ENCODE peak calls at places on chromosome 2, in nine cellular contexts. K is HL-60, P is cardiac muscle cell, W is fibroblast of the conjunctiva, D is astrocyte of the cerebellum, G is ecto neural progenitor cell, H is occipital lobe, B is KBM-7, Q is GM20000. M is an unnamed sample.
A peak's percentile ranks its signal among the peaks of the same experiment; 100 is the strongest.

GRCh38 chr2:144630459-144631215 is 110.7 kb upstream of the ZEB2 start:
- DNase-seq in K (no peak), P (peak; percentile 12), W (no peak), D (no peak), G (no peak), H (no peak), B (no peak), Q (no peak), M (no peak)

GRCh38 chr2:192194065-192194865 is 468 bp downstream of the TMEFF2 start:
- DNase-seq in K (no peak), P (peak; percentile 45), W (no peak), D (no peak), G (no peak), H (peak; percentile 65), B (peak; percentile 7), Q (peak; percentile 26), M (no peak)

GRCh38 chr2:130928385-130928784 is 91.7 kb downstream of the ARHGEF4 start:
- DNase-seq in K (no peak), P (no peak), W (no peak), D (no peak), G (no peak), H (no peak), B (no peak), Q (no peak), M (no peak)

GRCh38 chr2:200252661-200253067 is 53.8 kb upstream of the SPATS2L start:
- DNase-seq in K (no peak), P (no peak), W (peak; percentile 18), D (no peak), G (no peak), H (no peak), B (peak; percentile 13), Q (no peak), M (no peak)

GRCh38 chr2:117737846-117738245 is 76.6 kb upstream of the DDX18 start:
- DNase-seq in K (no peak), P (no peak), W (no peak), D (no peak), G (no peak), H (no peak), B (no peak), Q (no peak), M (no peak)

GRCh38 chr2:65045651-65046050 is 10.6 kb upstream of the CEP68 start:
- DNase-seq in K (no peak), P (no peak), W (no peak), D (no peak), G (peak; percentile 80), H (no peak), B (no peak), Q (no peak), M (no peak)

GRCh38 chr2:204705243-204705971 is 160.1 kb downstream of the PARD3B start:
- DNase-seq in K (no peak), P (peak; percentile 5), W (no peak), D (no peak), G (no peak), H (no peak), B (no peak), Q (no peak), M (no peak)

GRCh38 chr2:43052204-43052943 is 174.0 kb downstream of the ZFP36L2 start:
- DNase-seq in K (no peak), P (no peak), W (no peak), D (no peak), G (no peak), H (no peak), B (no peak), Q (no peak), M (no peak)

GRCh38 chr2:212898011-212898410 is 253.4 kb downstream of the IKZF2 start:
- DNase-seq in K (no peak), P (no peak), W (no peak), D (no peak), G (no peak), H (no peak), B (no peak), Q (no peak), M (no peak)

GRCh38 chr2:101253713-101254085 is 1.0 kb downstream of the CNOT11 start:
- DNase-seq in K (no peak), P (no peak), W (no peak), D (no peak), G (no peak), H (no peak), B (peak; percentile 15), Q (no peak), M (no peak)

GRCh38 chr2:19861771-19862170 is 40.0 kb downstream of the TTC32 start:
- DNase-seq in K (no peak), P (no peak), W (no peak), D (no peak), G (no peak), H (no peak), B (no peak), Q (no peak), M (no peak)

GRCh38 chr2:119766944-119767343 is 7.2 kb downstream of the PTPN4 start:
- DNase-seq in K (no peak), P (no peak), W (no peak), D (no peak), G (no peak), H (no peak), B (no peak), Q (no peak), M (no peak)

GRCh38 chr2:119222213-119222612 is 1.4 kb upstream of the STEAP3 start:
- DNase-seq in K (no peak), P (no peak), W (no peak), D (no peak), G (no peak), H (no peak), B (no peak), Q (no peak), M (no peak)

GRCh38 chr2:74741076-74741460 is 87.0 kb downstream of the SEMA4F start:
- DNase-seq in K (no peak), P (no peak), W (no peak), D (no peak), G (no peak), H (no peak), B (no peak), Q (no peak), M (no peak)

GRCh38 chr2:199663157-199663556 is 187.8 kb downstream of the FTCDNL1 start:
- DNase-seq in K (no peak), P (no peak), W (no peak), D (no peak), G (no peak), H (no peak), B (peak; percentile 28), Q (peak; percentile 50), M (no peak)

GRCh38 chr2:187577310-187577709 is 23.1 kb upstream of the TFPI start:
- DNase-seq in K (no peak), P (peak; percentile 17), W (no peak), D (no peak), G (peak; percentile 49), H (no peak), B (no peak), Q (no peak), M (no peak)

M was measured in HFF-Myc.